ENCODE peak calls at places on chromosomes 4 and X, in five cellular contexts. C is IMR-90, B is Peyer's patch, V is cardiac muscle cell, U is fibroblast of mammary gland. Y is an unnamed sample.

GRCh38 chr4:163694385-163694784 is 199.9 kb downstream of the TMA16 start:
- DNase-seq in V (no peak), U (peak; percentile 64), B (no peak), C (peak; percentile 89), Y (no peak)

GRCh38 chrX:36961590-36961989 is 46.6 kb upstream of the FAM47C start:
- DNase-seq in C (no peak), V (no peak), B (no peak), U (no peak), Y (no peak)

GRCh38 chrX:40542208-40542607 is 38.6 kb upstream of the ATP6AP2 start:
- DNase-seq in B (no peak), U (no peak), V (no peak), C (no peak), Y (no peak)

GRCh38 chrX:109959356-109959871 is 43.5 kb upstream of the TMEM164 start:
- DNase-seq in V (no peak), B (no peak), C (no peak), U (peak; percentile 25), Y (no peak)

GRCh38 chrX:72021975-72022374 is 109.7 kb downstream of the RTL5 start:
- DNase-seq in V (no peak), U (peak; percentile 38), B (no peak), C (no peak), Y (no peak)

GRCh38 chrX:107752037-107752436 is 23.6 kb downstream of the TSC22D3 start:
- DNase-seq in C (no peak), V (no peak), U (no peak), B (no peak), Y (no peak)

GRCh38 chr4:86264269-86264668 is 95.6 kb downstream of the MAPK10 start:
- DNase-seq in V (peak; percentile 9), C (peak; percentile 7), B (no peak), U (no peak), Y (peak; percentile 32)

GRCh38 chrX:70509078-70509477 is 64.4 kb downstream of the DLG3 start:
- DNase-seq in U (no peak), C (no peak), B (no peak), V (no peak), Y (no peak)

GRCh38 chr4:88216395-88216794 is 58.0 kb upstream of the ABCG2 start:
- DNase-seq in C (no peak), U (no peak), B (no peak), V (no peak), Y (no peak)

GRCh38 chr4:139844459-139845036 is 178.9 kb downstream of the MGST2 start:
- DNase-seq in U (peak; percentile 12), B (no peak), C (no peak), V (no peak), Y (no peak)

DNA sequence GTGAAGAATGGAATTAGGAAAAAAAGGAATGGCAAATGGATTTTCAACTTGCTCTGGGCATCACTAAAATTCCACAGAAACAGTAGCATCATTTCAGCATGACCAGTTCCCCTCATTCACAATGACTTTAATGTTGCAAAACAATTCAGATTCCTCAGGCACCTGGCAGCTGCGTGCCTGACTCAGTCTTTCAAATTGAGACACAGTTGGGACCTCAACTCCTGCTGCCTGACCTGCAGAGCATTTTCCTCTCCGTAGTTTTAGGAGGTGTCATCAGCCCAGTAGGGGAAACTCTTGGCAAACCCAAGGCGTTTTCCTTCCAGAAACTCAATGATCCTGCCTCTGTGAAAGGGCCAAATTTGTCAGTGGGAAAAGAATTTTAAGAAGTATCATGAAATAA is 388.9 kb downstream of the SPRY1 start:
- DNase-seq in B (no peak), V (no peak), C (peak; percentile 96), U (peak; percentile 99), Y (no peak)
- H3K4me3 ChIP-seq in B (no peak overlapping the region), V (no peak overlapping the region), C (no peak overlapping the region), U (no peak overlapping the region), Y (no peak overlapping the region)

GRCh38 chr4:8274066-8274652 is 4.6 kb downstream of the HTRA3 start:
- DNase-seq in C (no peak), U (no peak), B (no peak), V (no peak), Y (no peak)
- H3K4me3 ChIP-seq in C (no peak overlapping the region), U (no peak overlapping the region), B (no peak overlapping the region), V (no peak overlapping the region), Y (no peak overlapping the region)

GRCh38 chrX:24594531-24594930 is 52.6 kb downstream of the PCYT1B start:
- DNase-seq in C (no peak), B (no peak), V (no peak), U (no peak), Y (no peak)

GRCh38 chrX:24590111-24590510 is 57.0 kb downstream of the PCYT1B start:
- DNase-seq in U (no peak), C (no peak), V (no peak), B (no peak), Y (no peak)
- H3K4me3 ChIP-seq in U (no peak overlapping the region), C (no peak overlapping the region), V (no peak overlapping the region), B (no peak overlapping the region), Y (no peak overlapping the region)

GRCh38 chr4:92090887-92091286 is 212.9 kb upstream of the GRID2 start:
- DNase-seq in C (no peak), U (no peak), B (no peak), V (no peak), Y (no peak)

GRCh38 chr4:92091335-92091734 is 212.4 kb upstream of the GRID2 start:
- DNase-seq in U (no peak), V (no peak), C (no peak), B (no peak), Y (peak; percentile 69)
- H3K4me3 ChIP-seq in U (no peak overlapping the region), V (no peak overlapping the region), C (no peak overlapping the region), B (no peak overlapping the region), Y (peak overlapping the region; percentile 24)

GRCh38 chrX:53089224-53089842 is 4.6 kb upstream of the KANTR start:
- DNase-seq in V (peak; percentile 51), B (peak; percentile 47), U (peak; percentile 74), C (peak; percentile 68), Y (peak; percentile 53)
- H3K4me3 ChIP-seq in V (peak overlapping the region; percentile 54), B (peak overlapping the region; percentile 42), U (peak overlapping the region; percentile 48), C (peak overlapping the region; percentile 33), Y (no peak overlapping the region)

DNA sequence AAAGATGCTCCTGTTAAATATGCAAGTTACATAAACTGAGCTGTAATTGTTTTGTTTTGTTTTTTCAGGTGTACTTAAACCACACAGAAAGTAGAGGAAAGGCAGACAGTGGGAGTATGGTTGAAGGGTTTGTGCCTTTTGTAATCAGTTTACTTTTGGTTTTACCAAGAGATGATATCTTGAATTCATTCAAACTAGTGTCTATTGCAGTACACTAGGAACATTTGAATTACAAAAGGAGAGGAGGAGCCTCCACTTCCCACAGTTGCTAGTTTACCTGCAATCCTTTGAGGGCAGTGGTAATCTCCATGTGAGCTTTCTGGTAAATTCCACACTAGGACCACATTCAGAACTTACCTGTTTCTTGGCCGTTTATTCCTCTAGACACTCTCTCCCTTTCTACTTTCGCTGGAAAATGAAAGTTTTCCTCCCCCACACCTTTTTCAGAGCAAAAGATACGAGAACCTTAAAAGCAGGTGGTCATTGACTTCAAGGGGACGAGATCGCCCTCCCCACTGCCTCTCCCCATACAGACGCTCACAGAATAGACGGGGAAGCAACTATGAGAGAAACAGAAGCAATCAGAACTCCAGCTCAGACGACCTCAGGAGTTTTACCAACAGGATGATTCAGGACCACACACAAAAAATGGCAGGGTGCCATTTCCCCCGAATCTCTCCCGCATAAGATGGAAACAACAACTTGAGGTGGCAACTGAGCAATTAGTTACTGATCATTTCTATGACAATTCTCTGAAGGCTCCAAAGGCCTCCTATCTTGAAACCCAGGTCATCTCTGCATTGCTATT is 3.3 kb downstream of the RBM47 start:
- DNase-seq in U (peak; percentile 36), B (no peak), C (peak; percentile 29), V (no peak), Y (no peak)
- H3K4me3 ChIP-seq in U (no peak overlapping the region), B (peak overlapping the region; percentile 74), C (no peak overlapping the region), V (no peak overlapping the region), Y (no peak overlapping the region)

DNA sequence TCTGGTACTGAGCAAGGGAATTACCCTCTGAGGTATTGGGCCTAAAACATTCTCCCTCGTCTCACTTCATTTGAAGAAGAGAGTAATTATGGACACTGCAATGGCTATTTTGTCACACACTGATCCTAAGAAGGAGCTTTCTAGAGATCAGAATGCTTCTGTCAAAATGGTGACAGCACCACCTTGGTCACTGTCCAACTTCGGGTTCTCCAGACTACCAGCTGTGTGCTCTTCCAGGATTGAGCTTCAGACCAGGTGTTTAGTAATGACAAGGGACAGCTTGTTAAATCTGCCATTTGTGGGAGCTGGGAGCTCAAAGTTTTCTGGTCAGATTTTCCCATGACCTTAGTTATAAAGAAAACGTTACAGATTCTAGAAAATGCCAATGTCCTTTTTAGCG is 105.4 kb downstream of the POLA1 start:
- DNase-seq in V (no peak), C (no peak), B (no peak), U (no peak), Y (no peak)
- H3K4me3 ChIP-seq in V (no peak overlapping the region), C (no peak overlapping the region), B (no peak overlapping the region), U (no peak overlapping the region), Y (no peak overlapping the region)

DNA sequence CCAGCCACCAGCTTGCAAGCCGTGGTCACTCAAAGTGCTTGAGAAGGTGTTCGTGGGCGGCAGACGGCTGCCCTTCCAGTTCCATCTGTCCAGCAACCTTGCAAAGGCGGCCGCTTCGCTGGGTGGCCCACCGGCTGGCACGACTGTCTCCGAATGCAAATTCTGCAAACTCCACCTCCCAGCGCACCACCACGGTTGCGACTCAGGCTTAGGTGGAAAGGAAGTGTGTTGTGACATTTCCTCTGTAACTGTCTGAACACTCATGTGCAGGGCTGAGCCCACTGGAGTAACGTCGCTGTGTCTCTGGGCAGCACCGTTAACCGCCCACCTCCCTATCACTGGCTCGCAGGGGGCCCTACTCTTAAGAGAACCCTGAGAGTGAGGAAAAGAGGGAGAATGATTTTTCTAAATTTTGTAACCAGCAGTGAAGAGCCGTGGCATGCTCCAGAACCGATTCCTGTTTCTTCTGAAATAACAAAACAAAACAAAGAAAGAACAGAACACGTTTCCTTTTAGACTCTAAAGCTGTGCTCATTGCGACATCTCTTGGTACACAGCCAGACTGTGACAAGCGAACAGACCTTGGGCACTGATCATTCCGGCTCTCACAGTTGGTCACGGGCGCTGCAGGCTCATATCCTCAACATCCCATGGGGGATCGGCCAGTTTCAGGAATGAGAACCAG is at the start of gene P2RY8:
- DNase-seq in B (peak; percentile 87), V (no peak), U (peak; percentile 48), C (no peak), Y (peak; percentile 48)
- H3K4me3 ChIP-seq in B (peak within 1 kb of the TSS; percentile 46), V (no peak within 1 kb of the TSS), U (no peak within 1 kb of the TSS), C (no peak within 1 kb of the TSS), Y (no peak within 1 kb of the TSS)

GRCh38 chr4:151402150-151402865 is 6.7 kb upstream of the FHIP1A start:
- DNase-seq in V (no peak), U (no peak), C (no peak), B (no peak), Y (no peak)

GRCh38 chr4:151401739-151402138 is 7.2 kb upstream of the FHIP1A start:
- DNase-seq in B (no peak), U (no peak), V (no peak), C (no peak), Y (no peak)

GRCh38 chr4:151407018-151407417 is 2.0 kb upstream of the FHIP1A start:
- DNase-seq in U (no peak), C (no peak), B (no peak), V (no peak), Y (no peak)

GRCh38 chr4:151400343-151400742 is 8.6 kb upstream of the FHIP1A start:
- DNase-seq in C (no peak), B (no peak), V (no peak), U (no peak), Y (no peak)

DNA sequence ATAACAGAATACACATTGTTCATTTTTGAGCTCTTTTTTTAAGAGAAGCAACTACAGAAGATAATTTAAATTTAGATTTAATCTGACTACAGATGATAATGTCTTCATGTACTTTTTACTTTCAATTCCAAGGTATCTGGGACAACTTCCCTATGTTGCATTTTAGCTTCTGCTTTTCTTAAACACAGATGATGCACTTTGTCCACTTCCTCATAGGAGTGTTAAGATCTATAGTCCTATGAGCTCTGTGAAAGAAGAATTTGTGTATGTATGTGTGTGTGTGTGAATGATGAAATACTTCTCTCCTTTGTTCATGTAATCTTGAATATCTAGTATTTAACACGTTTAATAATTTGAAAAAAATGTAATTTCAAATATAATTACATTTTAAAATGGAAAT is 5.3 kb upstream of the FHIP1A start:
- DNase-seq in V (no peak), B (no peak), C (no peak), U (no peak), Y (no peak)
- H3K4me3 ChIP-seq in V (no peak overlapping the region), B (no peak overlapping the region), C (no peak overlapping the region), U (no peak overlapping the region), Y (no peak overlapping the region)

Y was measured in SJCRH30.